ENCODE peak calls at places on chromosomes 4 and X, in seven cellular contexts. A, C, R, G, B, V and N are unnamed samples.

GRCh38 chr4:79207281-79207680 is 118.6 kb downstream of the NAA11 start:
- DNase-seq in A (no peak), C (no peak), R (no peak), G (no peak), B (no peak), V (no peak), N (no peak)

GRCh38 chr4:169229571-169230028 is 41.2 kb downstream of the SH3RF1 start:
- DNase-seq in A (peak; percentile 96), C (no peak), R (no peak), G (no peak), B (no peak), V (no peak), N (peak; percentile 94)

GRCh38 chr4:173505924-173506779 is 23.9 kb downstream of the HAND2 start:
- DNase-seq in A (peak; percentile 45), C (peak; percentile 77), R (peak; percentile 78), G (peak; percentile 41), B (peak; percentile 21), V (no peak), N (peak; percentile 56)

GRCh38 chr4:6926681-6927478 is 17.3 kb downstream of the TBC1D14 start:
- DNase-seq in A (peak; percentile 60), C (no peak), R (peak; percentile 64), G (no peak), B (peak; percentile 96), V (no peak), N (no peak)

GRCh38 chr4:17447056-17447455 is 64.8 kb downstream of the QDPR start:
- DNase-seq in A (peak; percentile 44), C (no peak), R (no peak), G (no peak), B (no peak), V (no peak), N (no peak)

GRCh38 chr4:42371306-42372063 is 25.8 kb upstream of the SHISA3 start:
- DNase-seq in A (peak; percentile 60), C (peak; percentile 77), R (no peak), G (no peak), B (peak; percentile 19), V (no peak), N (peak; percentile 33)

GRCh38 chr4:144579411-144580020 is 66.4 kb upstream of the HHIP start:
- DNase-seq in A (peak; percentile 71), C (no peak), R (no peak), G (no peak), B (no peak), V (no peak), N (no peak)

GRCh38 chr4:158722291-158722916 is 792 bp downstream of the PPID start:
- DNase-seq in A (peak; percentile 48), C (peak; percentile 52), R (peak; percentile 26), G (peak; percentile 9), B (peak; percentile 52), V (no peak), N (no peak)

GRCh38 chr4:159227984-159228383 is 125.1 kb downstream of the RAPGEF2 start:
- DNase-seq in A (peak; percentile 92), C (peak; percentile 27), R (no peak), G (no peak), B (peak; percentile 3), V (peak; percentile 39), N (peak; percentile 48)

GRCh38 chr4:95640337-95640736 is 91.6 kb upstream of the UNC5C start:
- DNase-seq in A (no peak), C (no peak), R (no peak), G (no peak), B (no peak), V (no peak), N (no peak)

GRCh38 chr4:24516926-24517325 is 67.4 kb downstream of the DHX15 start:
- DNase-seq in A (no peak), C (no peak), R (no peak), G (no peak), B (no peak), V (no peak), N (no peak)

GRCh38 chrX:25158635-25159034 is 142.9 kb upstream of the ARX start:
- DNase-seq in A (no peak), C (no peak), R (no peak), G (no peak), B (no peak), V (no peak), N (no peak)

GRCh38 chr4:126627255-126627654 is 1005.5 kb upstream of the INTU start:
- DNase-seq in A (peak; percentile 38), C (peak; percentile 6), R (no peak), G (no peak), B (no peak), V (no peak), N (peak; percentile 8)

GRCh38 chrX:125681058-125681457 is 361.4 kb downstream of the TEX13C start:
- DNase-seq in A (no peak), C (no peak), R (no peak), G (no peak), B (no peak), V (no peak), N (no peak)

GRCh38 chr4:87839309-87839946 is 6.7 kb downstream of the MEPE start:
- DNase-seq in A (peak; percentile 49), C (no peak), R (peak; percentile 32), G (no peak), B (no peak), V (no peak), N (no peak)

GRCh38 chr4:155426953-155427352 is 50.2 kb upstream of the MAP9 start:
- DNase-seq in A (no peak), C (no peak), R (no peak), G (no peak), B (no peak), V (peak; percentile 64), N (no peak)

GRCh38 chr4:788636-789297 is 37.2 kb downstream of the CPLX1 start:
- DNase-seq in A (no peak), C (peak; percentile 69), R (no peak), G (no peak), B (no peak), V (no peak), N (no peak)

GRCh38 chr4:102705391-102705935 is 55.3 kb downstream of the MANBA start:
- DNase-seq in A (no peak), C (no peak), R (no peak), G (no peak), B (no peak), V (no peak), N (no peak)

GRCh38 chr4:102710986-102711385 is 49.8 kb downstream of the MANBA start:
- DNase-seq in A (no peak), C (no peak), R (no peak), G (no peak), B (no peak), V (no peak), N (no peak)

GRCh38 chr4:102713096-102713495 is 47.7 kb downstream of the MANBA start:
- DNase-seq in A (peak; percentile 78), C (no peak), R (no peak), G (no peak), B (peak; percentile 58), V (no peak), N (no peak)

GRCh38 chr4:102707150-102707549 is 53.6 kb downstream of the MANBA start:
- DNase-seq in A (no peak), C (no peak), R (no peak), G (no peak), B (no peak), V (no peak), N (no peak)
- H3K36me3 ChIP-seq in A (no peaks in the 10 kb centered on the region), C (peaks cover 11% of the 10 kb centered on the region), R (no peaks in the 10 kb centered on the region), G (no peaks in the 10 kb centered on the region), B (no peaks in the 10 kb centered on the region), V (no peaks in the 10 kb centered on the region), N (no peaks in the 10 kb centered on the region)

GRCh38 chr4:186831574-186831973 is 107.9 kb upstream of the FAT1 start:
- DNase-seq in A (no peak), C (no peak), R (no peak), G (no peak), B (no peak), V (no peak), N (peak; percentile 57)

GRCh38 chr4:186827542-186827887 is 103.9 kb upstream of the FAT1 start:
- DNase-seq in A (peak; percentile 51), C (no peak), R (no peak), G (no peak), B (no peak), V (no peak), N (no peak)

GRCh38 chr4:186829097-186829496 is 105.4 kb upstream of the FAT1 start:
- DNase-seq in A (no peak), C (no peak), R (no peak), G (no peak), B (no peak), V (no peak), N (no peak)

GRCh38 chr4:186826866-186827541 is 103.3 kb upstream of the FAT1 start:
- DNase-seq in A (peak; percentile 56), C (no peak), R (no peak), G (no peak), B (peak; percentile 14), V (no peak), N (no peak)

GRCh38 chr4:186829740-186830449 is 106.2 kb upstream of the FAT1 start:
- DNase-seq in A (peak; percentile 98), C (no peak), R (peak; percentile 50), G (no peak), B (peak; percentile 52), V (no peak), N (peak; percentile 82)
- TF ChIP-seq RAD21 in A (no peak), C (no peak), R (no peak), G (no peak), B (no peak), V (no peak), N (no peak)

DNA sequence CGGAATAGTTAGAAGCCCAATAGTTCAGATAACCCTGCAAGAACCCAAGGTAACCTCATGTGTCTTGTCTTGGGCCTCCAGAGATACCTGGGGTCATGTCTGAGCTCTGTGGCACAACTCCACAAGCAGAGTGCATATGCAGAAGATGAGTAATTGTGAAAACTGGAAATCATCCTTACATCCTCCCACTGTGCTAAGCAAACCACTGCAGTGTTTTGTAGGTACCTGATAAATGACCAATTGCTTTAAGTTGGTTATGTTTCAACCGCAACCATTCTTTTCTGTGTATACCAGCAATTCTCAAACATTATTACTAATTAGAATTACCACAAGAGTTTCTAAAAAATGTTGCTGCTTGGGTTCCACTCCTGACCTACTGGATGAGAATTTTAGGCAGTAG is 73.2 kb downstream of the CBLL2 start:
- DNase-seq in A (peak; percentile 26), C (no peak), R (no peak), G (no peak), B (no peak), V (no peak), N (no peak)
- H3K36me3 ChIP-seq in A (no peaks in the 10 kb centered on the region), C (no peaks in the 10 kb centered on the region), R (no peaks in the 10 kb centered on the region), G (no peaks in the 10 kb centered on the region), B (no peaks in the 10 kb centered on the region), V (no peaks in the 10 kb centered on the region), N (no peaks in the 10 kb centered on the region)

DNA sequence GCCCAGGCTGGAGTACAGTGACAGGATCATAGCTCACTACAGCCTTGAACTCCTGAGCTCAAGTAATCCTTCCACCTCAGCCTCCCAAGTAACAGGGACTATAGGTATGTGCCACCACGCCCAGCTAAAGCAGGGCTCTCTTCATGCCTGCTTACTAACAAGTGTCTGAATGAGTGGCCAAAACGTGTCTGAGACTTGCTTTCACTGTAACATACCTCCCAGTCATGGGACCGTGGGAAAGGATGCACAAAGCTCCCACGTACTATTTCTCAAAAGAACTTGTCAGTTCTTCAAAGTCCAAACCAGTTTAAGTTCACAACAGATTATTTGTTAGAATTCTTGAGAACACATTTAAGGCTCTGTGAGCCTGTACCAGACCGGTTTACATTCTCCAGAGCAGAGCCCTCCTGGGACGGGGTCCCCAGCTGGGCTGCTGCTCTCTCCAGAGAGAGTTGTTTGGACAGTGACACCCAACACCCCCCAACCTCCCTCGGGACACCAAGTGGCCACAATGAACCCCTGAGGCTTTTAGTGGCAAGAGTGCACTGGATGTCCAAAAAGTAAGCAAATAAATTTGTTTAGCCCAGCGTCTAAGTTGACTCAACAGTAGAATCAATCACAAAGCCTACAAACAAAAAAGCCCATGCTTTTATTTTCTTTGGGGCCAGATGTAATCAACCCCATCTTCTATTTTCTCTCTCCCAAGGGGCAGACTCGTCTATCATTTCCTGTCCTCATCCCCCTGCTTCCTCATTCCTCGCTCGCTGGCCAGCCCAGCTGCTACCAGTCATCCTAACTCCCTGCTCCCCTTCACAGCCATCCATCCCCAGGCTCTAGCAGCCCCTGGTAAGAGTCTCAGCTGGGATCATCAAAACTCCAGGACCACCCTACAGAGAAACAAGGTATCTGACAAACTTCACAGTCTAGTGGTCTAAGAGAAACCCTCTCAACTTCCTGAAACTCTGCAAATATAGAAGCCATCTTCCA is 23.9 kb downstream of the SH3KBP1 start:
- DNase-seq in A (peak; percentile 29), C (no peak), R (no peak), G (peak; percentile 88), B (no peak), V (no peak), N (no peak)
- TF ChIP-seq RAD21 in A (no peak), C (no peak), R (no peak), G (peak; percentile 2), B (no peak), V (no peak), N (no peak)